ENCODE peak calls at places on chromosomes 12 and 14, in ten cellular contexts. S is mesendoderm; E is lower lobe of right lung; K is kidney; H is effector memory CD4-positive, alpha-beta T cell; C is A549; W is tibial artery; J is HCT116; Z is GM23338; T is OCI-LY7. Y is an unnamed sample.

GRCh38 chr14:100309028-100309718 is 2.9 kb upstream of the SLC25A29 start:
- DNase-seq in S (no peak), E (no peak), K (no peak), H (no peak), C (no peak), W (no peak), J (no peak), Z (no peak), T (no peak), Y (no peak)

GRCh38 chr12:113318046-113318656 is 16.8 kb downstream of the SLC8B1 start:
- DNase-seq in S (no peak), E (no peak), K (no peak), H (no peak), C (no peak), W (no peak), J (no peak), Z (no peak), T (no peak), Y (no peak)

GRCh38 chr14:55354500-55354899 is 57.1 kb downstream of the ATG14 start:
- DNase-seq in S (peak), E (no peak), K (no peak), H (peak), C (peak), W (no peak), J (peak), Z (peak), T (peak), Y (no peak)

GRCh38 chr12:114685869-114686268 is 1.9 kb upstream of the TBX3 start:
- DNase-seq in S (peak), E (no peak), K (peak), H (no peak), C (no peak), W (no peak), J (no peak), Z (peak), T (no peak), Y (no peak)

GRCh38 chr14:94126419-94126677 is 3.1 kb downstream of the IFI27L2 start:
- DNase-seq in S (no peak), E (no peak), K (no peak), H (no peak), C (no peak), W (no peak), J (no peak), Z (no peak), T (no peak), Y (no peak)

GRCh38 chr14:99716850-99717681 is 33.0 kb downstream of the CYP46A1 start:
- DNase-seq in S (no peak), E (peak), K (no peak), H (no peak), C (no peak), W (no peak), J (no peak), Z (no peak), T (no peak), Y (no peak)

GRCh38 chr12:45290218-45290609 is 74.3 kb downstream of the ANO6 start:
- DNase-seq in S (no peak), E (no peak), K (no peak), H (no peak), C (peak), W (no peak), J (no peak), Z (no peak), T (no peak), Y (peak)

GRCh38 chr14:83300454-83301064 is 1766.9 kb upstream of the SEL1L start:
- DNase-seq in S (peak), E (no peak), K (no peak), H (no peak), C (peak), W (no peak), J (no peak), Z (peak), T (peak), Y (no peak)

GRCh38 chr12:48126953-48127630 is 7.9 kb downstream of the PFKM start:
- DNase-seq in S (no peak), E (no peak), K (no peak), H (no peak), C (no peak), W (no peak), J (no peak), Z (no peak), T (no peak), Y (no peak)

GRCh38 chr12:29726321-29726692 is 57.4 kb downstream of the TMTC1 start:
- DNase-seq in S (no peak), E (no peak), K (no peak), H (no peak), C (no peak), W (no peak), J (no peak), Z (no peak), T (no peak), Y (no peak)

GRCh38 chr12:49944046-49944445 is 6.5 kb upstream of the AQP2 start:
- DNase-seq in S (no peak), E (no peak), K (no peak), H (no peak), C (no peak), W (no peak), J (no peak), Z (no peak), T (no peak), Y (no peak)

GRCh38 chr14:36057452-36058142 is 118.9 kb downstream of the PTCSC3 start:
- DNase-seq in S (peak), E (no peak), K (no peak), H (no peak), C (no peak), W (no peak), J (peak), Z (no peak), T (no peak), Y (no peak)

GRCh38 chr14:78950654-78951053 is 780.5 kb downstream of the NRXN3 start:
- DNase-seq in S (peak), E (no peak), K (no peak), H (no peak), C (peak), W (no peak), J (no peak), Z (no peak), T (no peak), Y (no peak)

GRCh38 chr14:57485635-57486034 is 8.0 kb downstream of the CCDC198 start:
- DNase-seq in S (no peak), E (no peak), K (no peak), H (no peak), C (no peak), W (no peak), J (no peak), Z (no peak), T (peak), Y (no peak)

GRCh38 chr12:96606134-96606533 is 116.8 kb downstream of the CFAP54 start:
- DNase-seq in S (no peak), E (no peak), K (no peak), H (no peak), C (no peak), W (no peak), J (no peak), Z (no peak), T (no peak), Y (no peak)

GRCh38 chr12:96396914-96397313 is 3.3 kb downstream of the CDK17 start:
- DNase-seq in S (no peak), E (no peak), K (no peak), H (no peak), C (no peak), W (no peak), J (no peak), Z (no peak), T (no peak), Y (no peak)

GRCh38 chr12:47729233-47729632 is 3.9 kb upstream of the ENDOU start:
- DNase-seq in S (no peak), E (no peak), K (no peak), H (no peak), C (no peak), W (no peak), J (no peak), Z (no peak), T (no peak), Y (no peak)

GRCh38 chr12:1529862-1530591 is 64.4 kb downstream of the FBXL14 start:
- DNase-seq in S (no peak), E (no peak), K (no peak), H (no peak), C (no peak), W (no peak), J (no peak), Z (peak), T (peak), Y (no peak)

GRCh38 chr12:101599771-101600486 is 5.2 kb downstream of the MYBPC1 start:
- DNase-seq in S (no peak), E (no peak), K (no peak), H (no peak), C (peak), W (no peak), J (no peak), Z (no peak), T (no peak), Y (no peak)

GRCh38 chr12:94753071-94753779 is 102.9 kb upstream of the TMCC3 start:
- DNase-seq in S (peak), E (no peak), K (no peak), H (no peak), C (no peak), W (no peak), J (no peak), Z (peak), T (no peak), Y (no peak)

GRCh38 chr14:35419429-35419841 is 14.9 kb upstream of the NFKBIA start:
- DNase-seq in S (no peak), E (no peak), K (no peak), H (no peak), C (no peak), W (no peak), J (no peak), Z (no peak), T (no peak), Y (no peak)

GRCh38 chr14:55477680-55478079 is 37.3 kb upstream of the TBPL2 start:
- DNase-seq in S (no peak), E (no peak), K (no peak), H (no peak), C (no peak), W (no peak), J (no peak), Z (no peak), T (no peak), Y (no peak)

GRCh38 chr12:25071366-25071765 is 122.5 kb upstream of the BCAT1 start:
- DNase-seq in S (no peak), E (no peak), K (no peak), H (no peak), C (no peak), W (no peak), J (no peak), Z (no peak), T (no peak), Y (no peak)

GRCh38 chr14:54881761-54882401 is 20.7 kb downstream of the GCH1 start:
- DNase-seq in S (no peak), E (no peak), K (no peak), H (no peak), C (no peak), W (no peak), J (no peak), Z (no peak), T (peak), Y (no peak)

GRCh38 chr14:61475316-61475715 is 153.9 kb downstream of the PRKCH start:
- DNase-seq in S (peak), E (no peak), K (no peak), H (no peak), C (peak), W (no peak), J (peak), Z (peak), T (peak), Y (no peak)

GRCh38 chr14:74140374-74140850 is 55.7 kb downstream of the LIN52 start:
- DNase-seq in S (peak), E (peak), K (no peak), H (no peak), C (no peak), W (peak), J (no peak), Z (peak), T (peak), Y (no peak)

GRCh38 chr12:122974274-122974891 is 661 bp upstream of the OGFOD2 start:
- DNase-seq in S (peak), E (peak), K (peak), H (peak), C (peak), W (peak), J (peak), Z (peak), T (peak), Y (peak)

GRCh38 chr12:122977153-122977552 is 2.1 kb downstream of the OGFOD2 start:
- DNase-seq in S (no peak), E (no peak), K (no peak), H (no peak), C (no peak), W (no peak), J (no peak), Z (no peak), T (no peak), Y (no peak)

GRCh38 chr12:122976648-122976975 is 1.6 kb downstream of the OGFOD2 start:
- DNase-seq in S (no peak), E (no peak), K (peak), H (no peak), C (no peak), W (no peak), J (no peak), Z (no peak), T (no peak), Y (no peak)

GRCh38 chr12:122974892-122975789 is at the start of gene OGFOD2:
- DNase-seq in S (peak), E (peak), K (peak), H (peak), C (peak), W (peak), J (peak), Z (peak), T (peak), Y (peak)

DNA sequence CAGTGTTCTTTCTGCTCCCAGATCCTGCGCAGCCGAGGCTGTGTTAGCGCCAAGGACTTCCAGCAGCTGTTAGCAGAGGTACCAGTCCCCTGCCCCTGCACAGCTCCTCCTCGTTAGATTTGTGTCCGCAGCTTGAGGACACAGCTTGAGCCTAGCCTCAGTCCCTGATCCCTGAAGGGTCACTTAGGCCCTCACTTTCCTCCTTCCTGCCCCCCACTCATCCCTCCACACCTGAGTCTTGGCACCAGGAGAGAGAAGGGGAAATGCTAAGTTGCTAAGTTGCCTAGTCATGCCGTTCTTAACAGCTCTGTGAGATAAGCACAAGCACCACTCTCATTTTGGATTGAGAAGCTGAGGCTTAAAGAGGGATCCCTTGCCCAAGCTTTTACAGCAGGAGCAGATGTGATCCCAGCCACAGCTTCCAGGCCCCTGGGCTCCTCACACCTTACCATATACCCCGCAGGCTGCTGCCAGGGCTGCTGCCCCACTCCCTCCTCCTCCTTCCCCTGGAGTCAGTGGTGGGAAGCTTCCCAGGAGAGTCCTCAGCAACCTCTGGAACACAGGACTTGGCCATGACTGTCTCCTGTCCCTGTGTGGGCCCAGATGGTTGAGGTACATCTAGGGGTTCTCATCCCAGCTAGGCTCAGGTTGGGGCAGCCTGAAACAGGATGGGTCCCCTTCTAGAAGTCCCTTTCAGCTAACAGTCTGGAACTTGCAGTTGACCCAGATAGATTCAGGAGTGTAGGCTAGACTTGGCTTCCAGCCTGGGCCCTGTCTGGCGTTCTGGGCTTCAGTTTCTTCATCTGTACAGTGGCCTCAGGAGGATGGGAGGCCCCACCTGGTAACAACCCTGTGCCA is 975 bp downstream of the OGFOD2 start:
- DNase-seq in S (peak), E (no peak), K (no peak), H (no peak), C (no peak), W (no peak), J (no peak), Z (no peak), T (no peak), Y (no peak)
- H3K27ac ChIP-seq in S (no peak), E (peak), K (no peak), H (peak), C (peak), W (peak), J (peak), Z (no peak), T (peak), Y (peak)

GRCh38 chr12:23949212-23950010 is at the start of gene SOX5:
- DNase-seq in S (peak), E (peak), K (peak), H (no peak), C (peak), W (peak), J (no peak), Z (peak), T (no peak), Y (no peak)
- H3K27ac ChIP-seq in S (peak), E (no peak), K (no peak), H (no peak), C (no peak), W (no peak), J (no peak), Z (no peak), T (no peak), Y (no peak)

GRCh38 chr14:52741865-52742264 is 11.9 kb downstream of the STYX start:
- DNase-seq in S (no peak), E (no peak), K (no peak), H (no peak), C (no peak), W (no peak), J (no peak), Z (no peak), T (peak), Y (no peak)

GRCh38 chr14:52735921-52736489 is 6.0 kb downstream of the STYX start:
- DNase-seq in S (peak), E (no peak), K (no peak), H (no peak), C (no peak), W (no peak), J (no peak), Z (peak), T (no peak), Y (no peak)

GRCh38 chr14:52733824-52734223 is 3.9 kb downstream of the STYX start:
- DNase-seq in S (peak), E (no peak), K (no peak), H (no peak), C (no peak), W (no peak), J (no peak), Z (no peak), T (no peak), Y (no peak)

GRCh38 chr14:52740751-52741150 is 10.8 kb downstream of the STYX start:
- DNase-seq in S (no peak), E (no peak), K (no peak), H (no peak), C (no peak), W (no peak), J (no peak), Z (no peak), T (no peak), Y (no peak)

GRCh38 chr14:52738409-52738808 is 8.4 kb downstream of the STYX start:
- DNase-seq in S (no peak), E (no peak), K (no peak), H (no peak), C (no peak), W (no peak), J (no peak), Z (no peak), T (no peak), Y (no peak)
- H3K27ac ChIP-seq in S (no peak), E (no peak), K (no peak), H (no peak), C (no peak), W (no peak), J (no peak), Z (no peak), T (no peak), Y (no peak)

DNA sequence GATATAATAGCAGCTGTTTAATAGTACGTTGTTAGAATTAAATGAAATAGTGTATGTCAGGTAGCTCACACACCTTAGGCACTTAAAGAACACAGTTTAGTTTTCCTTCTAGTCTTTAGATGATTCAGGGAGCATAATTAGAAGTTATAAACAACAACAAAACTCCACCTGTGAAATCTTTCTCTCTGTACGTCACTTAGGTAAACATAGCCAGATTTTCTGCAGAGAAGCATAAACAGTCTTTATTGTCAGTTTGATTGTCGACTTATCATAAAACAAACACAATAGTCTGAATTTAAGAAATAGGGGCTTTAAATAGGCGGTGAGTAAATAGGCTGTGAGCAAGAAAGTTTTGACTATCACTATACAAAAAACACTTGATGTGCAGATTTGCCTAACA is 84.6 kb upstream of the PKP2 start:
- DNase-seq in S (no peak), E (no peak), K (no peak), H (no peak), C (no peak), W (no peak), J (no peak), Z (no peak), T (no peak), Y (no peak)
- H3K27ac ChIP-seq in S (no peak), E (no peak), K (no peak), H (no peak), C (no peak), W (no peak), J (no peak), Z (no peak), T (no peak), Y (no peak)

GRCh38 chr12:16914853-16915252 is 308.9 kb upstream of the LMO3 start:
- DNase-seq in S (no peak), E (no peak), K (no peak), H (no peak), C (no peak), W (no peak), J (no peak), Z (no peak), T (no peak), Y (no peak)

GRCh38 chr12:16920451-16920850 is 314.5 kb upstream of the LMO3 start:
- DNase-seq in S (peak), E (no peak), K (no peak), H (no peak), C (no peak), W (no peak), J (no peak), Z (peak), T (no peak), Y (no peak)
- H3K27ac ChIP-seq in S (no peak), E (no peak), K (no peak), H (no peak), C (no peak), W (no peak), J (no peak), Z (no peak), T (no peak), Y (no peak)

GRCh38 chr14:97028382-97028781 is 231.2 kb downstream of the VRK1 start:
- DNase-seq in S (no peak), E (no peak), K (no peak), H (no peak), C (no peak), W (no peak), J (no peak), Z (no peak), T (no peak), Y (no peak)
- H3K27ac ChIP-seq in S (no peak), E (no peak), K (no peak), H (no peak), C (no peak), W (no peak), J (no peak), Z (no peak), T (no peak), Y (no peak)

DNA sequence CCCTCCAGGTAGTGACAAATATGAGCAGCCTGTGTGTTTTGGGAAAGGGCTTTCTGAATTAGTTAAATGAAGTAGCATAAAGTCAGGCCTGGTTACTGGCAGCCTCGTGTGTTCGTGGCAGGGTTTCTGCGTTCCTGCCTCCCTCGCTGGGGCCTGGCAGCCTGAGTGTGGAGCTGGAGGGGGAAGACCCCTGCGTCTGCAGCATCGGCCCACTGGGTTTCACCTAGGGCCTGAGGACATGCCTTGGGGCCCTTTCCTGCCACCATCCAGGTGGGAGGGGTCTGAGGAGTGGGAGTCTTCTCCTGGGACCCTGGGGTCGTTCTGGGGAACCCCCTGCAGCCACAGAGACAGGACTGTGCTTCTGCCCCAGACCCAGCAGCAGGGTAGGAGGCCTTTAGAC is 20.4 kb upstream of the AMN start:
- DNase-seq in S (no peak), E (no peak), K (no peak), H (no peak), C (no peak), W (no peak), J (no peak), Z (no peak), T (no peak), Y (no peak)
- H3K27ac ChIP-seq in S (no peak), E (no peak), K (no peak), H (no peak), C (no peak), W (no peak), J (no peak), Z (no peak), T (peak), Y (no peak)

Y was measured in epithelial cell of prostate.